ENCODE peak calls at places on chromosomes 7 and 10, in five cellular contexts. Q is brain microvascular endothelial cell; O is ovary; Z is cardiac fibroblast; J is CD8-positive, alpha-beta memory T cell. S is an unnamed sample.
A peak's percentile ranks its signal among the peaks of the same experiment; 100 is the strongest.

GRCh38 chr10:77027141-77027540 is 610.5 kb downstream of the KCNMA1 start:
- DNase-seq in O (no peak), Q (no peak), Z (no peak), J (no peak), S (no peak)

GRCh38 chr7:14073988-14074387 is 84.5 kb upstream of the ETV1 start:
- DNase-seq in Z (no peak), J (no peak), O (no peak), Q (peak; percentile 4), S (no peak)

GRCh38 chr10:14244147-14244546 is 86.6 kb downstream of the FRMD4A start:
- DNase-seq in O (no peak), Q (no peak), Z (peak; percentile 6), J (no peak), S (no peak)

GRCh38 chr7:44177570-44178131 is 11.6 kb downstream of the GCK start:
- DNase-seq in Q (peak; percentile 28), Z (peak; percentile 60), O (no peak), J (no peak), S (no peak)

GRCh38 chr7:123751816-123752215 is 3.0 kb upstream of the WASL start:
- DNase-seq in Z (peak; percentile 19), J (no peak), Q (no peak), O (no peak), S (no peak)

GRCh38 chr7:35430547-35431153 is 176.8 kb upstream of the TBX20 start:
- DNase-seq in Z (peak; percentile 36), J (no peak), Q (no peak), O (no peak), S (no peak)

GRCh38 chr10:104246981-104247380 is 7.7 kb upstream of the GSTO1 start:
- DNase-seq in Q (no peak), O (no peak), Z (peak; percentile 95), J (no peak), S (no peak)

GRCh38 chr10:5595591-5596590 is 70.5 kb downstream of the ASB13 start:
- DNase-seq in Z (peak; percentile 94), O (no peak), Q (peak; percentile 81), J (no peak), S (peak; percentile 55)

GRCh38 chr7:48154792-48155413 is 16.4 kb upstream of the ABCA13 start:
- DNase-seq in Q (peak; percentile 63), Z (peak; percentile 69), O (no peak), J (peak; percentile 25), S (no peak)

GRCh38 chr7:65960351-65961074 is 21.5 kb downstream of the GUSB start:
- DNase-seq in Q (no peak), O (no peak), J (no peak), Z (no peak), S (no peak)

GRCh38 chr10:28020993-28021982 is 22.4 kb upstream of the ODAD2 start:
- DNase-seq in Z (no peak), Q (no peak), J (no peak), O (no peak), S (no peak)

GRCh38 chr7:115585015-115585655 is 445.4 kb downstream of the TFEC start:
- DNase-seq in Z (no peak), Q (peak; percentile 27), J (no peak), O (no peak), S (no peak)

GRCh38 chr10:57993302-57993701 is 274.4 kb downstream of the IPMK start:
- DNase-seq in O (no peak), Q (no peak), J (no peak), Z (no peak), S (no peak)

GRCh38 chr7:80187279-80187678 is 52.6 kb downstream of the GNAI1 start:
- DNase-seq in Z (no peak), Q (no peak), J (no peak), O (no peak), S (no peak)

GRCh38 chr7:780056-780455 is 52.2 kb upstream of the SUN1 start:
- DNase-seq in J (no peak), Q (no peak), Z (no peak), O (no peak), S (no peak)

GRCh38 chr10:128915630-128916029 is 551.4 kb upstream of the MGMT start:
- DNase-seq in J (no peak), O (no peak), Z (no peak), Q (no peak), S (no peak)

GRCh38 chr10:82211331-82211730 is 336.3 kb downstream of the NRG3 start:
- DNase-seq in Z (peak; percentile 53), O (no peak), Q (no peak), J (no peak), S (no peak)

GRCh38 chr10:79347226-79347893 is at the start of gene PPIF:
- DNase-seq in Z (peak; percentile 91), J (peak; percentile 89), Q (peak; percentile 92), O (peak; percentile 95), S (peak; percentile 55)

GRCh38 chr7:154339169-154339568 is 287.0 kb downstream of the DPP6 start:
- DNase-seq in O (no peak), Z (no peak), Q (no peak), J (no peak), S (no peak)

GRCh38 chr7:118312966-118313365 is 88.5 kb downstream of the ANKRD7 start:
- DNase-seq in J (no peak), O (no peak), Q (no peak), Z (no peak), S (no peak)

GRCh38 chr7:79658304-79658703 is 204.8 kb upstream of the MAGI2 start:
- DNase-seq in O (no peak), Z (no peak), Q (no peak), J (no peak), S (no peak)

GRCh38 chr10:103512591-103513382 is 19.3 kb downstream of the NEURL1 start:
- DNase-seq in J (no peak), Q (no peak), Z (no peak), O (no peak), S (no peak)

GRCh38 chr7:835491-836401 is 3.5 kb downstream of the SUN1 start:
- DNase-seq in J (no peak), Z (no peak), O (no peak), Q (no peak), S (no peak)

GRCh38 chr7:47804767-47805545 is 143.3 kb downstream of the PKD1L1 start:
- DNase-seq in Q (no peak), J (no peak), Z (no peak), O (no peak), S (no peak)

GRCh38 chr10:99742240-99742639 is 10.2 kb downstream of the CUTC start:
- DNase-seq in Q (no peak), O (no peak), Z (peak; percentile 78), J (no peak), S (no peak)

GRCh38 chr7:15123901-15124300 is 221.3 kb upstream of the DGKB start:
- DNase-seq in Z (no peak), J (no peak), Q (no peak), O (no peak), S (no peak)

GRCh38 chr10:16822726-16823360 is 5.6 kb upstream of the RSU1 start:
- DNase-seq in Q (no peak), Z (no peak), J (no peak), O (no peak), S (no peak)

GRCh38 chr10:126027707-126028106 is 131.3 kb downstream of the FANK1 start:
- DNase-seq in O (no peak), Q (no peak), Z (peak; percentile 55), J (no peak), S (no peak)

GRCh38 chr7:70700055-70700934 is 431.6 kb upstream of the GALNT17 start:
- DNase-seq in Q (no peak), J (no peak), Z (no peak), O (no peak), S (no peak)

GRCh38 chr10:8171008-8171407 is 116.5 kb downstream of the GATA3 start:
- DNase-seq in Q (no peak), Z (no peak), O (no peak), J (no peak), S (no peak)

GRCh38 chr10:125343118-125343752 is 182.9 kb upstream of the CTBP2 start:
- DNase-seq in J (no peak), O (no peak), Q (peak; percentile 38), Z (peak; percentile 53), S (no peak)

GRCh38 chr7:29806131-29806792 is at the start of gene WIPF3:
- DNase-seq in J (no peak), Z (no peak), Q (no peak), O (peak; percentile 66), S (no peak)

GRCh38 chr7:47087866-47088265 is 494.0 kb downstream of the TNS3 start:
- DNase-seq in Z (peak; percentile 61), J (no peak), Q (peak; percentile 48), O (no peak), S (no peak)

GRCh38 chr10:11473128-11473760 is 138.2 kb downstream of the USP6NL start:
- DNase-seq in J (no peak), Z (no peak), Q (no peak), O (no peak), S (no peak)

GRCh38 chr10:62037166-62037831 is 135.8 kb downstream of the ARID5B start:
- DNase-seq in J (no peak), Q (peak; percentile 64), Z (peak; percentile 52), O (no peak), S (no peak)

DNA sequence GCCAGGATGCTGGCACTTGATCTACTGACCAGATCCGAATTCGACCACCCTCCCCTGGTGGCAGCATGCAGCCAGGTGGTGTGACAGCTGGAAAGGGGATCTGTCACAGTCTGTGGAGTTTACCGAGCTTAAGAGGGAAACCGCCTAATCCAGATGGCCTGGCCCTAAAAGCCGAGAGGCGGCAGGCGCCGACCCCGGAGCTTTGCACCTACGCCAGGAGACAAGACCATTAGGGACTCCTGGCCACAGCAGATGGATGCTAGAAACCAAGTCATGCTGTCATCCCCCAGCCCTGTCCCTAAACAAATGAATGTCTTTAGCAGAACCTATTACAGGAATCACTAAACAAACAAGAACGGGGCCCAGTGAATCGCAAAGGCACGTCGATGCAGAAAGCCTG is 27.7 kb downstream of the RCC1L start:
- DNase-seq in Z (no peak), O (no peak), J (no peak), Q (no peak), S (no peak)
- H3K4me3 ChIP-seq in Z (no peak overlapping the region), O (no peak overlapping the region), J (no peak overlapping the region), Q (no peak overlapping the region), S (no peak overlapping the region)

GRCh38 chr7:16804674-16805439 is at the start of gene AGR2:
- DNase-seq in Z (no peak), Q (no peak), J (no peak), O (no peak), S (no peak)
- H3K4me3 ChIP-seq in Z (no peak within 1 kb of the TSS), Q (no peak within 1 kb of the TSS), J (no peak within 1 kb of the TSS), O (no peak within 1 kb of the TSS), S (no peak within 1 kb of the TSS)

GRCh38 chr7:150516956-150517355 is 2.3 kb downstream of the GIMAP7 start:
- DNase-seq in Q (no peak), Z (no peak), O (no peak), J (no peak), S (no peak)
- H3K4me3 ChIP-seq in Q (no peak overlapping the region), Z (no peak overlapping the region), O (no peak overlapping the region), J (peak overlapping the region; percentile 97), S (no peak overlapping the region)

GRCh38 chr10:119543814-119544642 is 1.5 kb upstream of the RGS10 start:
- DNase-seq in Q (no peak), Z (peak; percentile 18), J (no peak), O (no peak), S (no peak)
- H3K4me3 ChIP-seq in Q (no peak overlapping the region), Z (no peak overlapping the region), J (no peak overlapping the region), O (peak overlapping the region; percentile 92), S (no peak overlapping the region)